ENCODE peak calls at places on chromosomes 5 and 9, in four cellular contexts. Q is IMR-90, J is GM06990, C is NCI-H2029. Z is an unnamed sample.

GRCh38 chr5:72106922-72107873 is at the start of gene MAP1B:
- DNase-seq in Q (peak), J (peak), C (peak), Z (peak)

GRCh38 chr5:67490543-67491321 is 294.1 kb upstream of the CD180 start:
- DNase-seq in Q (no peak), C (no peak), J (no peak), Z (no peak)

GRCh38 chr5:132009706-132010405 is 1.6 kb downstream of the ACSL6 start:
- DNase-seq in Q (no peak), J (no peak), C (no peak), Z (no peak)

GRCh38 chr9:35659340-35659739 is 1.2 kb downstream of the CCDC107 start:
- DNase-seq in Q (peak), C (no peak), J (no peak), Z (no peak)

GRCh38 chr9:107606149-107606790 is 116.7 kb upstream of the KLF4 start:
- DNase-seq in C (no peak), J (no peak), Q (no peak), Z (no peak)

GRCh38 chr5:172173771-172174170 is 14.3 kb downstream of the STK10 start:
- DNase-seq in C (no peak), J (no peak), Q (peak), Z (no peak)

GRCh38 chr5:180627386-180628120 is 21.8 kb downstream of the FLT4 start:
- DNase-seq in Q (no peak), C (no peak), J (no peak), Z (no peak)

GRCh38 chr9:82970359-82970758 is 92.6 kb downstream of the RASEF start:
- DNase-seq in Q (no peak), J (no peak), C (no peak), Z (no peak)

GRCh38 chr5:13973724-13974123 is 29.2 kb upstream of the DNAH5 start:
- DNase-seq in C (no peak), J (no peak), Q (no peak), Z (no peak)

GRCh38 chr5:6734243-6734695 is 21.0 kb downstream of the TENT4A start:
- DNase-seq in Q (peak), C (no peak), J (no peak), Z (no peak)

GRCh38 chr9:137749511-137749910 is 128.1 kb upstream of the CACNA1B start:
- DNase-seq in C (no peak), Q (no peak), J (no peak), Z (no peak)

GRCh38 chr9:12930906-12931305 is 156.1 kb downstream of the LURAP1L start:
- DNase-seq in C (no peak), Q (peak), J (no peak), Z (no peak)

GRCh38 chr5:115258001-115258400 is 4.7 kb downstream of the PGGT1B start:
- DNase-seq in J (no peak), Q (peak), C (no peak), Z (no peak)

GRCh38 chr9:109134167-109134578 is 14.4 kb upstream of the TMEM245 start:
- DNase-seq in C (no peak), Q (no peak), J (no peak), Z (no peak)

Z was measured in GM13976.